ENCODE peak calls at places on chromosomes 7 and 10, in six cellular contexts. L, Z, T, J, Q and V are unnamed samples.

GRCh38 chr10:99659868-99660366 is 608 bp downstream of the ENTPD7 start:
- DNase-seq in J (no peak), Q (no peak), Z (no peak), L (no peak), T (no peak), V (no peak)

GRCh38 chr10:129741978-129742741 is 221.9 kb downstream of the EBF3 start:
- DNase-seq in Q (peak), Z (no peak), L (no peak), J (no peak), T (no peak), V (no peak)

GRCh38 chr7:16916111-16916639 is 34.4 kb upstream of the AGR3 start:
- DNase-seq in Q (no peak), Z (peak), J (no peak), T (peak), L (no peak), V (peak)

GRCh38 chr10:77756319-77757232 is 119.0 kb upstream of the KCNMA1 start:
- DNase-seq in J (no peak), T (no peak), Q (no peak), L (no peak), Z (peak), V (peak)

GRCh38 chr10:46520381-46520780 is 36.1 kb downstream of the GPRIN2 start:
- DNase-seq in Q (no peak), Z (no peak), L (no peak), J (peak), T (no peak), V (no peak)

GRCh38 chr10:77531441-77532001 is 106.1 kb downstream of the KCNMA1 start:
- DNase-seq in Z (peak), T (peak), J (peak), Q (no peak), L (no peak), V (peak)

GRCh38 chr10:121710207-121710606 is 112.0 kb upstream of the FGFR2 start:
- DNase-seq in L (peak), Z (no peak), T (no peak), J (no peak), Q (no peak), V (no peak)

GRCh38 chr7:26199301-26200112 is 1.0 kb downstream of the HNRNPA2B1 start:
- DNase-seq in J (peak), Z (no peak), L (peak), Q (peak), T (no peak), V (no peak)

GRCh38 chr7:154907651-154908620 is 95.0 kb downstream of the PAXIP1 start:
- DNase-seq in L (no peak), J (no peak), T (no peak), Z (no peak), Q (no peak), V (no peak)

GRCh38 chr7:135775230-135775629 is 26.6 kb upstream of the FAM180A start:
- DNase-seq in Z (no peak), J (no peak), Q (no peak), T (no peak), L (no peak), V (no peak)

GRCh38 chr7:130998993-130999602 is 265.1 kb upstream of the KLF14 start:
- DNase-seq in T (no peak), Z (no peak), Q (no peak), J (no peak), L (no peak), V (no peak)

GRCh38 chr7:102883098-102883860 is 29.5 kb upstream of the LRRC17 start:
- DNase-seq in L (no peak), Z (no peak), Q (no peak), T (no peak), J (no peak), V (no peak)

GRCh38 chr7:50826371-50827172 is 43.9 kb upstream of the GRB10 start:
- DNase-seq in L (no peak), Q (no peak), T (peak), Z (no peak), J (no peak), V (peak)

GRCh38 chr7:72538147-72538546 is 126.0 kb upstream of the CALN1 start:
- DNase-seq in J (no peak), Q (no peak), Z (no peak), T (no peak), L (no peak), V (peak)

GRCh38 chr10:93080350-93081046 is 6.8 kb downstream of the CYP26A1 start:
- DNase-seq in Q (peak), J (no peak), Z (no peak), T (no peak), L (peak), V (no peak)

DNA sequence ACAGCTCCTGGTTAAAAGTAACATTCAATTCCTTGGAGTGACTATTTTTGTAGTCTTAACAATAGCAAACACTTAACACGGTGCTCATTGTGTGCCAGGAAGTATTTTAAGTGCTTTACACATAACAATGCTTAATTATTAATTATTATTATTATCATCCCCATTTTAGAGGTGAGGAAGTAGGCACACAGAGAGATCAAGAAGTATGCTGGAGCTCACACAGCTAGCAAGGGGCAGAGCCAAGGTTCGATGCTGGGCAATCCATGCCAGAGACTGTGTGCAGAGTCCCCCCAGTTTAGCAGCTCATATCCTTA is 48.2 kb upstream of the SMNDC1 start:
- DNase-seq in Z (no peak), L (no peak), J (no peak), Q (no peak), T (no peak), V (no peak)
- H3K4me3 ChIP-seq in Z (no peak), L (no peak), J (no peak), Q (no peak), T (no peak), V (no peak)

GRCh38 chr7:2487586-2488271 is 11.5 kb upstream of the GRIFIN start:
- DNase-seq in Q (no peak), Z (no peak), J (peak), T (no peak), L (peak), V (no peak)
- H3K4me3 ChIP-seq in Q (no peak), Z (no peak), J (no peak), T (no peak), L (no peak), V (no peak)

GRCh38 chr10:48701941-48702340 is 17.3 kb downstream of the WDFY4 start:
- DNase-seq in T (no peak), Z (no peak), Q (no peak), J (no peak), L (no peak), V (no peak)
- H3K4me3 ChIP-seq in T (no peak), Z (no peak), Q (no peak), J (no peak), L (no peak), V (no peak)

GRCh38 chr7:74583630-74584029 is 73.9 kb upstream of the GTF2I start:
- DNase-seq in T (no peak), L (no peak), Q (no peak), Z (no peak), J (no peak), V (no peak)

GRCh38 chr7:74575811-74576210 is 81.7 kb upstream of the GTF2I start:
- DNase-seq in T (no peak), Z (no peak), L (no peak), Q (no peak), J (no peak), V (no peak)

GRCh38 chr7:74581916-74582440 is 75.5 kb upstream of the GTF2I start:
- DNase-seq in T (no peak), Q (no peak), J (no peak), L (no peak), Z (no peak), V (no peak)

GRCh38 chr7:74582447-74583039 is 75.0 kb upstream of the GTF2I start:
- DNase-seq in Q (no peak), L (no peak), Z (no peak), T (no peak), J (no peak), V (no peak)

DNA sequence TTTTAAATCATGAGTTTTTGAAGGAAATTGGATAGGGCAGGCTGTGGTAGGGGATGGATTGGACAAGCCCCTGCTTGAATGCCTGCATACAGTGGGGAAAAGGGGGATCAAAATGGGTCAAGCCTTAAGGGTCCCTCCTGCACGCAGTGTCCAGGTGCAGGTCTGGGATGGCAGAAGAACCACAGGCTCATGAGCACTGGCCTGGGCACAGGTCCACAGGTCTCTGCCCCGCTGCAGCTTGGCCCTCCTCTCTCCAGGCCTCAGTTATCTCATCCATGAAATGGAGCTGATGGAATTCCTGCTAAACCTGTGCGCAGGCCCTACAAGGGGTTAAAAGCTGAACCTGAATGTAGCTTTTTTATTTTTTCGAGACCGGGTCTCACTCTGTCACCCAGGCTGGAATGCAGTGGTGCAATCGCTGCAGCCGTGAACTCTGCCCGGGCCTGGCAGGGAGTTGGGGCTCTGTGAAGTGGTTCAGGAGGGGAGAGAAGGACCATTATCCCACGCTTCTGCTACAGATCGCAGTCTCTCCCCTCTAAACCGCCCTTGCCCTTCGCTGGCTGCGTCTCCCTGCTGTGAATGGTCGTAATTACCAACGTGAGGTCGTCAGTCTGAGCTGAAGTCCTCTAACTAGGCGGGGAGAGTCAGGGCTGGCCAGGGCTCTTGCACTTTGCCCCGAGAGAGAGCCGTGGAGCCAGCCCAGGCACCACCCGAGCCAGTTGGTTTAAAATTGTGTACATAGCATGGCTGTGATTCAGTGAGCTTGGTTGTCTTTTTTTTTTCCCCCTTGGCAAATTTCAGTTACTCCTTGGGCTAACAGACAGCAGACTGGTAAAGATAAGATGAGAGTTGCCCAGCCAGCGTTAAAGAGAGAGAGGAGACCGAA is 77.5 kb upstream of the GTF2I start:
- DNase-seq in T (no peak), L (peak), Z (no peak), Q (peak), J (no peak), V (no peak)
- H3K4me3 ChIP-seq in T (no peak), L (no peak), Z (no peak), Q (no peak), J (no peak), V (no peak)

GRCh38 chr10:128701837-128702236 is 575.6 kb upstream of the MKI67 start:
- DNase-seq in T (no peak), L (no peak), Z (no peak), Q (no peak), J (no peak), V (no peak)

GRCh38 chr10:128697437-128697836 is 571.2 kb upstream of the MKI67 start:
- DNase-seq in J (no peak), T (no peak), L (no peak), Q (no peak), Z (no peak), V (no peak)

GRCh38 chr10:128704716-128705115 is 578.5 kb upstream of the MKI67 start:
- DNase-seq in Z (no peak), L (no peak), T (no peak), Q (no peak), J (no peak), V (no peak)

GRCh38 chr10:128695931-128696330 is 569.7 kb upstream of the MKI67 start:
- DNase-seq in Q (no peak), Z (no peak), T (no peak), J (no peak), L (no peak), V (no peak)

DNA sequence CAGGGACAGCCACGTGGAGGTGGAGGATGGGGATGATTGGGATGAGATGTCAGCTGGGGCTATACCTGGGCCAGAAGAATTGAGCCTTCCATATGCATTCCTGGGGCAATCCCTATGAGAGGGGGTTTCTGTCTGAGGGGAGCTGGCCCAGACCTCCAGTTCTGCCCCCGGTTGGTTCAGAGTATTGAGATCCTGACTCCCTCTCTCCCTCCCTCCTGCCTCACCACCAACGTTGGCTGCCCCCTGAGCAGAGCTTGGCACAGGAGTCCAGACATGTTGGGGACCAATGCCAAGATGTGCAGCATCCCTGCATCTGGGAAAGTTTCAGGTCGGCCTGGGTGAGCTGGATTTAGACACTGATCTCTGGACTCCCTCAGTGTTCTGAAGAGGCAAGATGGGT is 575.2 kb upstream of the MKI67 start:
- DNase-seq in T (no peak), L (no peak), Z (no peak), J (no peak), Q (no peak), V (no peak)
- H3K4me3 ChIP-seq in T (no peak), L (no peak), Z (no peak), J (no peak), Q (no peak), V (no peak)

GRCh38 chr10:15166325-15166724 is 2.2 kb downstream of the NMT2 start:
- DNase-seq in L (no peak), J (no peak), Z (no peak), Q (no peak), T (no peak), V (no peak)
- H3K4me3 ChIP-seq in L (no peak), J (peak), Z (peak), Q (no peak), T (no peak), V (peak)

GRCh38 chr10:79286318-79286951 is 60.8 kb upstream of the PPIF start:
- DNase-seq in J (peak), T (no peak), L (peak), Z (no peak), Q (peak), V (no peak)
- H3K4me3 ChIP-seq in J (no peak), T (no peak), L (no peak), Z (no peak), Q (no peak), V (no peak)

GRCh38 chr10:133235265-133235664 is 2.4 kb upstream of the VENTX start:
- DNase-seq in T (no peak), Z (no peak), J (no peak), L (no peak), Q (no peak), V (no peak)

GRCh38 chr10:133237241-133238065 is at the start of gene VENTX:
- DNase-seq in J (no peak), L (no peak), T (no peak), Q (no peak), Z (no peak), V (no peak)

GRCh38 chr10:133238066-133238804 is 580 bp downstream of the VENTX start:
- DNase-seq in J (no peak), Q (no peak), T (no peak), L (no peak), Z (no peak), V (no peak)

GRCh38 chr10:133235891-133236321 is 1.7 kb upstream of the VENTX start:
- DNase-seq in Q (no peak), T (no peak), Z (no peak), L (no peak), J (no peak), V (no peak)

GRCh38 chr10:133236411-133237240 is 1.0 kb upstream of the VENTX start:
- DNase-seq in L (no peak), T (no peak), Z (no peak), Q (no peak), J (no peak), V (no peak)
- H3K4me3 ChIP-seq in L (no peak), T (no peak), Z (no peak), Q (no peak), J (peak), V (no peak)

GRCh38 chr10:17031656-17032630 is 97.7 kb downstream of the CUBN start:
- DNase-seq in Q (no peak), J (no peak), Z (no peak), L (no peak), T (no peak), V (no peak)

GRCh38 chr10:17025444-17026295 is 103.9 kb downstream of the CUBN start:
- DNase-seq in T (peak), Z (peak), L (no peak), Q (no peak), J (no peak), V (peak)

GRCh38 chr10:17029581-17030271 is 99.9 kb downstream of the CUBN start:
- DNase-seq in J (peak), L (peak), Z (no peak), T (no peak), Q (no peak), V (peak)

GRCh38 chr10:17026686-17027485 is 102.7 kb downstream of the CUBN start:
- DNase-seq in Q (no peak), J (no peak), L (no peak), T (no peak), Z (no peak), V (no peak)

DNA sequence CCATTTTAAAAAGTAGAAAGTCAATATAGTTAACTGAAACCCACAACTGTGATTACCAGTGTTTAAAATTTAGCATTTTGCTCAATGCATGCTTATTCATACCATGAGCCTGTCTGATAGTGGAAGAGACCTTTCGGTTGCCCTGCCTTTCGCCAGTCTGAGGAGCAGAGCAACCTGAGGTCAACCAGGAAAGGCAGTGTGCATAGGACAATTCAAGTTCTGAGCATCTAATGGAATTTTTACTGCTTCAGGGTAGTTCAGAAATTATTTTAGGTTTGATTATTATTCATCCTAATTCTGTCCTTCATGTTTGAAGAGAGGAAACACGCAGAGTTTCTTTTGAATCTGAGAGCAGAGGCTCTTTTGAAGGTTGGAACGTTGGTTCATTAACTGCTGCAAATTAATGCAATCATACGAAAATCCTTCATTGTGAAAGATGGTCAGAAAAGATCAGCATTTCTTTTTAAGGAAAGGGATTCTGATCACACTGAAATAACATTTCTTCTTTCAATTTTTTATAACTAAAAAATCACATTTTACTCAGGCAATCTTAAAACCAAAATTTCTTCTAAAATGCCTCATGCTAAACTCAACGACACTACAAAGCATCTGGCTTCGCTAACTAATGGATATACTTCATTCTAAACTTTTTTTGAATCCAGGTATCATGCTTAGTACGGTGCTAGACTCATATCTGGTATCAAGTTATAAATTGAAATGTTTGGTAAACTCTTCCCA is 100.6 kb downstream of the CUBN start:
- DNase-seq in Q (no peak), L (no peak), T (no peak), Z (no peak), J (no peak), V (no peak)
- H3K4me3 ChIP-seq in Q (no peak), L (no peak), T (no peak), Z (no peak), J (no peak), V (no peak)